ENCODE peak calls at places on chromosomes 2 and 18, in nine cellular contexts. One of them, this sample, is unnamed.

GRCh38 chr2:64325477-64325851 is 128.5 kb upstream of the LGALSL start:
- DNase-seq in fibroblast of lung: no peak
- DNase-seq in HL-60: no peak
- DNase-seq in skeletal muscle cell: no peak
- DNase-seq in tibial artery: no peak
- DNase-seq in fibroblast of mammary gland: peak; percentile 19
- DNase-seq in AG10803: no peak
- DNase-seq in astrocyte of the spinal cord: no peak
- DNase-seq in fibroblast of villous mesenchyme: no peak
- DNase-seq in this sample: no peak

GRCh38 chr2:135664623-135665068 is 77.0 kb upstream of the UBXN4 start:
- DNase-seq in fibroblast of lung: no peak
- DNase-seq in HL-60: no peak
- DNase-seq in skeletal muscle cell: no peak
- DNase-seq in tibial artery: no peak
- DNase-seq in fibroblast of mammary gland: peak; percentile 14
- DNase-seq in AG10803: peak; percentile 9
- DNase-seq in astrocyte of the spinal cord: peak; percentile 31
- DNase-seq in fibroblast of villous mesenchyme: peak; percentile 24
- DNase-seq in this sample: peak; percentile 53

GRCh38 chr2:119649364-119649917 is 29.6 kb upstream of the TMEM177 start:
- DNase-seq in fibroblast of lung: peak; percentile 52
- DNase-seq in HL-60: no peak
- DNase-seq in skeletal muscle cell: no peak
- DNase-seq in tibial artery: no peak
- DNase-seq in fibroblast of mammary gland: peak; percentile 44
- DNase-seq in AG10803: no peak
- DNase-seq in astrocyte of the spinal cord: peak; percentile 26
- DNase-seq in fibroblast of villous mesenchyme: peak; percentile 25
- DNase-seq in this sample: peak; percentile 56

GRCh38 chr2:108701208-108701607 is 18.1 kb upstream of the RANBP2 start:
- DNase-seq in fibroblast of lung: no peak
- DNase-seq in HL-60: no peak
- DNase-seq in skeletal muscle cell: no peak
- DNase-seq in tibial artery: no peak
- DNase-seq in fibroblast of mammary gland: no peak
- DNase-seq in AG10803: no peak
- DNase-seq in astrocyte of the spinal cord: no peak
- DNase-seq in fibroblast of villous mesenchyme: peak; percentile 83
- DNase-seq in this sample: no peak

GRCh38 chr2:17877811-17878221 is 651 bp upstream of the KCNS3 start:
- DNase-seq in fibroblast of lung: no peak
- DNase-seq in HL-60: peak; percentile 18
- DNase-seq in skeletal muscle cell: no peak
- DNase-seq in tibial artery: no peak
- DNase-seq in fibroblast of mammary gland: peak; percentile 5
- DNase-seq in AG10803: peak; percentile 5
- DNase-seq in astrocyte of the spinal cord: peak; percentile 20
- DNase-seq in fibroblast of villous mesenchyme: no peak
- DNase-seq in this sample: peak; percentile 4

GRCh38 chr2:73892631-73893329 is at the start of gene ACTG2:
- DNase-seq in fibroblast of lung: peak; percentile 93
- DNase-seq in HL-60: no peak
- DNase-seq in skeletal muscle cell: no peak
- DNase-seq in tibial artery: peak; percentile 89
- DNase-seq in fibroblast of mammary gland: no peak
- DNase-seq in AG10803: no peak
- DNase-seq in astrocyte of the spinal cord: peak; percentile 60
- DNase-seq in fibroblast of villous mesenchyme: peak; percentile 75
- DNase-seq in this sample: no peak

GRCh38 chr18:34649072-34649471 is 61.0 kb upstream of the DTNA start:
- DNase-seq in fibroblast of lung: peak; percentile 64
- DNase-seq in HL-60: peak; percentile 39
- DNase-seq in skeletal muscle cell: no peak
- DNase-seq in tibial artery: no peak
- DNase-seq in fibroblast of mammary gland: peak; percentile 45
- DNase-seq in AG10803: no peak
- DNase-seq in astrocyte of the spinal cord: no peak
- DNase-seq in fibroblast of villous mesenchyme: peak; percentile 85
- DNase-seq in this sample: peak; percentile 37

GRCh38 chr18:24558403-24558802 is 98.0 kb downstream of the HRH4 start:
- DNase-seq in fibroblast of lung: no peak
- DNase-seq in HL-60: no peak
- DNase-seq in skeletal muscle cell: no peak
- DNase-seq in tibial artery: no peak
- DNase-seq in fibroblast of mammary gland: no peak
- DNase-seq in AG10803: no peak
- DNase-seq in astrocyte of the spinal cord: no peak
- DNase-seq in fibroblast of villous mesenchyme: no peak
- DNase-seq in this sample: no peak

GRCh38 chr2:19607931-19608762 is 249.7 kb upstream of the OSR1 start:
- DNase-seq in fibroblast of lung: peak; percentile 89
- DNase-seq in HL-60: no peak
- DNase-seq in skeletal muscle cell: peak; percentile 97
- DNase-seq in tibial artery: no peak
- DNase-seq in fibroblast of mammary gland: peak; percentile 99
- DNase-seq in AG10803: peak; percentile 89
- DNase-seq in astrocyte of the spinal cord: peak; percentile 89
- DNase-seq in fibroblast of villous mesenchyme: peak; percentile 78
- DNase-seq in this sample: peak; percentile 72

GRCh38 chr18:65753520-65753919 is 2.7 kb downstream of the CDH7 start:
- DNase-seq in fibroblast of lung: peak; percentile 3
- DNase-seq in HL-60: peak; percentile 5
- DNase-seq in skeletal muscle cell: no peak
- DNase-seq in tibial artery: no peak
- DNase-seq in fibroblast of mammary gland: no peak
- DNase-seq in AG10803: no peak
- DNase-seq in astrocyte of the spinal cord: peak; percentile 43
- DNase-seq in fibroblast of villous mesenchyme: no peak
- DNase-seq in this sample: peak; percentile 1

GRCh38 chr2:70103531-70104061 is 16.3 kb downstream of the PCBP1 start:
- DNase-seq in fibroblast of lung: no peak
- DNase-seq in HL-60: no peak
- DNase-seq in skeletal muscle cell: no peak
- DNase-seq in tibial artery: peak; percentile 15
- DNase-seq in fibroblast of mammary gland: no peak
- DNase-seq in AG10803: no peak
- DNase-seq in astrocyte of the spinal cord: no peak
- DNase-seq in fibroblast of villous mesenchyme: no peak
- DNase-seq in this sample: no peak

GRCh38 chr2:114933671-114934241 is 491.3 kb downstream of the DPP10 start:
- DNase-seq in fibroblast of lung: no peak
- DNase-seq in HL-60: no peak
- DNase-seq in skeletal muscle cell: no peak
- DNase-seq in tibial artery: no peak
- DNase-seq in fibroblast of mammary gland: no peak
- DNase-seq in AG10803: no peak
- DNase-seq in astrocyte of the spinal cord: no peak
- DNase-seq in fibroblast of villous mesenchyme: no peak
- DNase-seq in this sample: no peak

GRCh38 chr18:57533399-57533884 is 53.1 kb downstream of the FECH start:
- DNase-seq in fibroblast of lung: peak; percentile 25
- DNase-seq in HL-60: no peak
- DNase-seq in skeletal muscle cell: no peak
- DNase-seq in tibial artery: no peak
- DNase-seq in fibroblast of mammary gland: peak; percentile 8
- DNase-seq in AG10803: no peak
- DNase-seq in astrocyte of the spinal cord: no peak
- DNase-seq in fibroblast of villous mesenchyme: peak; percentile 7
- DNase-seq in this sample: no peak

GRCh38 chr18:12057419-12058039 is 36.1 kb upstream of the ANKRD62 start:
- DNase-seq in fibroblast of lung: no peak
- DNase-seq in HL-60: no peak
- DNase-seq in skeletal muscle cell: no peak
- DNase-seq in tibial artery: no peak
- DNase-seq in fibroblast of mammary gland: no peak
- DNase-seq in AG10803: no peak
- DNase-seq in astrocyte of the spinal cord: no peak
- DNase-seq in fibroblast of villous mesenchyme: no peak
- DNase-seq in this sample: no peak

GRCh38 chr2:199739413-199740110 is 111.4 kb downstream of the FTCDNL1 start:
- DNase-seq in fibroblast of lung: peak; percentile 74
- DNase-seq in HL-60: peak; percentile 51
- DNase-seq in skeletal muscle cell: no peak
- DNase-seq in tibial artery: peak; percentile 69
- DNase-seq in fibroblast of mammary gland: peak; percentile 60
- DNase-seq in AG10803: peak; percentile 54
- DNase-seq in astrocyte of the spinal cord: peak; percentile 57
- DNase-seq in fibroblast of villous mesenchyme: peak; percentile 76
- DNase-seq in this sample: peak; percentile 60

GRCh38 chr2:144456680-144457079 is 63.2 kb downstream of the ZEB2 start:
- DNase-seq in fibroblast of lung: peak; percentile 91
- DNase-seq in HL-60: peak; percentile 38
- DNase-seq in skeletal muscle cell: peak; percentile 71
- DNase-seq in tibial artery: no peak
- DNase-seq in fibroblast of mammary gland: peak; percentile 97
- DNase-seq in AG10803: peak; percentile 93
- DNase-seq in astrocyte of the spinal cord: peak; percentile 73
- DNase-seq in fibroblast of villous mesenchyme: peak; percentile 94
- DNase-seq in this sample: peak; percentile 89

GRCh38 chr2:39118786-39119499 is 1.9 kb downstream of the SOS1 start:
- DNase-seq in fibroblast of lung: peak; percentile 34
- DNase-seq in HL-60: no peak
- DNase-seq in skeletal muscle cell: no peak
- DNase-seq in tibial artery: no peak
- DNase-seq in fibroblast of mammary gland: peak; percentile 46
- DNase-seq in AG10803: no peak
- DNase-seq in astrocyte of the spinal cord: peak; percentile 42
- DNase-seq in fibroblast of villous mesenchyme: peak; percentile 48
- DNase-seq in this sample: peak; percentile 41

GRCh38 chr2:231452799-231453508 is 11.3 kb downstream of the NCL start:
- DNase-seq in fibroblast of lung: peak; percentile 4
- DNase-seq in HL-60: peak; percentile 28
- DNase-seq in skeletal muscle cell: no peak
- DNase-seq in tibial artery: peak; percentile 38
- DNase-seq in fibroblast of mammary gland: no peak
- DNase-seq in AG10803: no peak
- DNase-seq in astrocyte of the spinal cord: peak; percentile 3
- DNase-seq in fibroblast of villous mesenchyme: no peak
- DNase-seq in this sample: no peak

GRCh38 chr2:181311841-181312240 is 145.3 kb upstream of the ITGA4 start:
- DNase-seq in fibroblast of lung: no peak
- DNase-seq in HL-60: no peak
- DNase-seq in skeletal muscle cell: no peak
- DNase-seq in tibial artery: no peak
- DNase-seq in fibroblast of mammary gland: no peak
- DNase-seq in AG10803: no peak
- DNase-seq in astrocyte of the spinal cord: no peak
- DNase-seq in fibroblast of villous mesenchyme: no peak
- DNase-seq in this sample: no peak
- H3K4me3 ChIP-seq in fibroblast of lung: no peak overlapping the region
- H3K4me3 ChIP-seq in HL-60: no peak overlapping the region
- H3K4me3 ChIP-seq in skeletal muscle cell: no peak overlapping the region
- H3K4me3 ChIP-seq in tibial artery: no peak overlapping the region
- H3K4me3 ChIP-seq in fibroblast of mammary gland: no peak overlapping the region
- H3K4me3 ChIP-seq in AG10803: no peak overlapping the region
- H3K4me3 ChIP-seq in astrocyte of the spinal cord: no peak overlapping the region
- H3K4me3 ChIP-seq in fibroblast of villous mesenchyme: no peak overlapping the region
- H3K4me3 ChIP-seq in this sample: no peak overlapping the region

GRCh38 chr18:26545335-26545734 is 3.0 kb downstream of the KCTD1 start:
- DNase-seq in fibroblast of lung: no peak
- DNase-seq in HL-60: no peak
- DNase-seq in skeletal muscle cell: no peak
- DNase-seq in tibial artery: no peak
- DNase-seq in fibroblast of mammary gland: no peak
- DNase-seq in AG10803: no peak
- DNase-seq in astrocyte of the spinal cord: no peak
- DNase-seq in fibroblast of villous mesenchyme: no peak
- DNase-seq in this sample: no peak

GRCh38 chr18:26546170-26546874 is 2.0 kb downstream of the KCTD1 start:
- DNase-seq in fibroblast of lung: peak; percentile 52
- DNase-seq in HL-60: no peak
- DNase-seq in skeletal muscle cell: no peak
- DNase-seq in tibial artery: no peak
- DNase-seq in fibroblast of mammary gland: no peak
- DNase-seq in AG10803: no peak
- DNase-seq in astrocyte of the spinal cord: peak; percentile 64
- DNase-seq in fibroblast of villous mesenchyme: no peak
- DNase-seq in this sample: peak; percentile 19

GRCh38 chr18:26545737-26546136 is 2.6 kb downstream of the KCTD1 start:
- DNase-seq in fibroblast of lung: no peak
- DNase-seq in HL-60: no peak
- DNase-seq in skeletal muscle cell: no peak
- DNase-seq in tibial artery: no peak
- DNase-seq in fibroblast of mammary gland: no peak
- DNase-seq in AG10803: no peak
- DNase-seq in astrocyte of the spinal cord: no peak
- DNase-seq in fibroblast of villous mesenchyme: no peak
- DNase-seq in this sample: no peak

GRCh38 chr18:26543368-26543767 is 5.0 kb downstream of the KCTD1 start:
- DNase-seq in fibroblast of lung: no peak
- DNase-seq in HL-60: no peak
- DNase-seq in skeletal muscle cell: no peak
- DNase-seq in tibial artery: no peak
- DNase-seq in fibroblast of mammary gland: no peak
- DNase-seq in AG10803: no peak
- DNase-seq in astrocyte of the spinal cord: no peak
- DNase-seq in fibroblast of villous mesenchyme: no peak
- DNase-seq in this sample: no peak

GRCh38 chr18:26544459-26544858 is 3.9 kb downstream of the KCTD1 start:
- DNase-seq in fibroblast of lung: no peak
- DNase-seq in HL-60: no peak
- DNase-seq in skeletal muscle cell: no peak
- DNase-seq in tibial artery: no peak
- DNase-seq in fibroblast of mammary gland: no peak
- DNase-seq in AG10803: no peak
- DNase-seq in astrocyte of the spinal cord: no peak
- DNase-seq in fibroblast of villous mesenchyme: peak; percentile 36
- DNase-seq in this sample: no peak
- H3K4me3 ChIP-seq in fibroblast of lung: no peak overlapping the region
- H3K4me3 ChIP-seq in HL-60: no peak overlapping the region
- H3K4me3 ChIP-seq in skeletal muscle cell: no peak overlapping the region
- H3K4me3 ChIP-seq in tibial artery: no peak overlapping the region
- H3K4me3 ChIP-seq in fibroblast of mammary gland: no peak overlapping the region
- H3K4me3 ChIP-seq in AG10803: no peak overlapping the region
- H3K4me3 ChIP-seq in astrocyte of the spinal cord: no peak overlapping the region
- H3K4me3 ChIP-seq in fibroblast of villous mesenchyme: no peak overlapping the region
- H3K4me3 ChIP-seq in this sample: no peak overlapping the region

GRCh38 chr2:227366861-227367800 is 12.0 kb downstream of the TM4SF20 start:
- DNase-seq in fibroblast of lung: peak; percentile 90
- DNase-seq in HL-60: no peak
- DNase-seq in skeletal muscle cell: peak; percentile 76
- DNase-seq in tibial artery: no peak
- DNase-seq in fibroblast of mammary gland: peak; percentile 95
- DNase-seq in AG10803: peak; percentile 92
- DNase-seq in astrocyte of the spinal cord: peak; percentile 86
- DNase-seq in fibroblast of villous mesenchyme: no peak
- DNase-seq in this sample: peak; percentile 93
- H3K4me3 ChIP-seq in fibroblast of lung: no peak overlapping the region
- H3K4me3 ChIP-seq in HL-60: no peak overlapping the region
- H3K4me3 ChIP-seq in skeletal muscle cell: no peak overlapping the region
- H3K4me3 ChIP-seq in tibial artery: no peak overlapping the region
- H3K4me3 ChIP-seq in fibroblast of mammary gland: no peak overlapping the region
- H3K4me3 ChIP-seq in AG10803: no peak overlapping the region
- H3K4me3 ChIP-seq in astrocyte of the spinal cord: no peak overlapping the region
- H3K4me3 ChIP-seq in fibroblast of villous mesenchyme: no peak overlapping the region
- H3K4me3 ChIP-seq in this sample: no peak overlapping the region

DNA sequence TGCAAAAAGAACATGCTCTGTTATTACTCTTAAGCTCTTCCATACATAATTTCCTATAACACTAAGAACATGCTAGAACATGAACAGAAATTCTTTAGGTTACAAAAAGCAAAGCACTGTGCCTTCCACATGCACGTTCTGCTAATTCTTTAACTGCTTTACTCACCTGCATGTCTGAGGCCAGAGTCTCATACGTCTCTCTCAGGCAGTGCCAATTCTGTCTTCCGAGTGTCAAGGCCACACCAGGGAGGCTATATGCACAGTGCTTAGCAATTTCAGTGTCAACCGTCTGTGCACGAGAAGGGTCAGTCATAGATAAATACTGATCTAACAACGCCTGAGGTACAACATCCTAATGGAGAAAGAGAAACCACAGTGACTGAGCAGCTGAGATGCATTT is 55.1 kb downstream of the PPP4R1 start:
- DNase-seq in fibroblast of lung: no peak
- DNase-seq in HL-60: no peak
- DNase-seq in skeletal muscle cell: no peak
- DNase-seq in tibial artery: no peak
- DNase-seq in fibroblast of mammary gland: no peak
- DNase-seq in AG10803: no peak
- DNase-seq in astrocyte of the spinal cord: no peak
- DNase-seq in fibroblast of villous mesenchyme: no peak
- DNase-seq in this sample: no peak
- H3K4me3 ChIP-seq in fibroblast of lung: no peak overlapping the region
- H3K4me3 ChIP-seq in HL-60: no peak overlapping the region
- H3K4me3 ChIP-seq in skeletal muscle cell: no peak overlapping the region
- H3K4me3 ChIP-seq in tibial artery: no peak overlapping the region
- H3K4me3 ChIP-seq in fibroblast of mammary gland: no peak overlapping the region
- H3K4me3 ChIP-seq in AG10803: no peak overlapping the region
- H3K4me3 ChIP-seq in astrocyte of the spinal cord: no peak overlapping the region
- H3K4me3 ChIP-seq in fibroblast of villous mesenchyme: no peak overlapping the region
- H3K4me3 ChIP-seq in this sample: no peak overlapping the region

This sample was measured in fibroblast of pulmonary artery.